ENCODE peak calls at places on chromosomes 16 and 17, in eight cellular contexts. One of them, this sample, is unnamed.
A peak's percentile ranks its signal among the peaks of the same experiment; 100 is the strongest.

GRCh38 chr17:45129940-45130639 is 2.2 kb downstream of the PLCD3 start:
- DNase-seq in naive B cell: no peak
- DNase-seq in NAMALWA: no peak
- DNase-seq in A549: peak; percentile 67
- DNase-seq in RCC 7860: peak; percentile 82
- DNase-seq in RWPE1: no peak
- DNase-seq in activated naive CD8-positive, alpha-beta T cell treated with anti-CD3 and anti-CD28 coated beads, Interleukin-2, amount 50 U/mL, for 16 hours: no peak
- DNase-seq in HS-5: no peak
- DNase-seq in this sample: no peak

GRCh38 chr17:56601613-56602012 is 8.1 kb downstream of the NOG start:
- DNase-seq in HS-5: no peak
- DNase-seq in NAMALWA: no peak
- DNase-seq in RCC 7860: no peak
- DNase-seq in RWPE1: no peak
- DNase-seq in A549: no peak
- DNase-seq in naive B cell: no peak
- DNase-seq in activated naive CD8-positive, alpha-beta T cell treated with anti-CD3 and anti-CD28 coated beads, Interleukin-2, amount 50 U/mL, for 16 hours: no peak
- DNase-seq in this sample: no peak

GRCh38 chr16:58063377-58064076 is 38.0 kb downstream of the MMP15 start:
- DNase-seq in NAMALWA: no peak
- DNase-seq in HS-5: no peak
- DNase-seq in RWPE1: no peak
- DNase-seq in RCC 7860: no peak
- DNase-seq in activated naive CD8-positive, alpha-beta T cell treated with anti-CD3 and anti-CD28 coated beads, Interleukin-2, amount 50 U/mL, for 16 hours: no peak
- DNase-seq in naive B cell: no peak
- DNase-seq in A549: no peak
- DNase-seq in this sample: no peak

GRCh38 chr16:67773569-67774456 is 32.5 kb downstream of the RANBP10 start:
- DNase-seq in NAMALWA: no peak
- DNase-seq in A549: no peak
- DNase-seq in HS-5: no peak
- DNase-seq in naive B cell: no peak
- DNase-seq in activated naive CD8-positive, alpha-beta T cell treated with anti-CD3 and anti-CD28 coated beads, Interleukin-2, amount 50 U/mL, for 16 hours: no peak
- DNase-seq in RCC 7860: no peak
- DNase-seq in RWPE1: no peak
- DNase-seq in this sample: peak; percentile 85

GRCh38 chr16:25108054-25108453 is 3.5 kb upstream of the LCMT1 start:
- DNase-seq in HS-5: no peak
- DNase-seq in RWPE1: no peak
- DNase-seq in NAMALWA: peak; percentile 58
- DNase-seq in RCC 7860: no peak
- DNase-seq in naive B cell: peak; percentile 54
- DNase-seq in A549: peak; percentile 52
- DNase-seq in activated naive CD8-positive, alpha-beta T cell treated with anti-CD3 and anti-CD28 coated beads, Interleukin-2, amount 50 U/mL, for 16 hours: no peak
- DNase-seq in this sample: no peak

GRCh38 chr16:52557236-52557635 is 10.3 kb upstream of the TOX3 start:
- DNase-seq in A549: peak; percentile 59
- DNase-seq in RWPE1: no peak
- DNase-seq in HS-5: no peak
- DNase-seq in naive B cell: no peak
- DNase-seq in RCC 7860: peak; percentile 7
- DNase-seq in activated naive CD8-positive, alpha-beta T cell treated with anti-CD3 and anti-CD28 coated beads, Interleukin-2, amount 50 U/mL, for 16 hours: no peak
- DNase-seq in NAMALWA: no peak
- DNase-seq in this sample: no peak

GRCh38 chr16:86549076-86549892 is 5.8 kb downstream of the MTHFSD start:
- DNase-seq in A549: no peak
- DNase-seq in NAMALWA: no peak
- DNase-seq in naive B cell: no peak
- DNase-seq in RCC 7860: no peak
- DNase-seq in HS-5: no peak
- DNase-seq in activated naive CD8-positive, alpha-beta T cell treated with anti-CD3 and anti-CD28 coated beads, Interleukin-2, amount 50 U/mL, for 16 hours: no peak
- DNase-seq in RWPE1: no peak
- DNase-seq in this sample: no peak

GRCh38 chr17:79840204-79840988 is 1.2 kb upstream of the CBX4 start:
- DNase-seq in RWPE1: no peak
- DNase-seq in HS-5: peak; percentile 16
- DNase-seq in naive B cell: peak; percentile 20
- DNase-seq in NAMALWA: no peak
- DNase-seq in A549: peak; percentile 54
- DNase-seq in activated naive CD8-positive, alpha-beta T cell treated with anti-CD3 and anti-CD28 coated beads, Interleukin-2, amount 50 U/mL, for 16 hours: no peak
- DNase-seq in RCC 7860: no peak
- DNase-seq in this sample: peak; percentile 58

GRCh38 chr17:68579194-68579900 is 21.8 kb downstream of the FAM20A start:
- DNase-seq in naive B cell: no peak
- DNase-seq in NAMALWA: no peak
- DNase-seq in A549: no peak
- DNase-seq in RWPE1: no peak
- DNase-seq in RCC 7860: no peak
- DNase-seq in HS-5: no peak
- DNase-seq in activated naive CD8-positive, alpha-beta T cell treated with anti-CD3 and anti-CD28 coated beads, Interleukin-2, amount 50 U/mL, for 16 hours: no peak
- DNase-seq in this sample: no peak

GRCh38 chr16:82782715-82783251 is 156.0 kb downstream of the CDH13 start:
- DNase-seq in RCC 7860: no peak
- DNase-seq in A549: no peak
- DNase-seq in RWPE1: no peak
- DNase-seq in HS-5: no peak
- DNase-seq in NAMALWA: no peak
- DNase-seq in activated naive CD8-positive, alpha-beta T cell treated with anti-CD3 and anti-CD28 coated beads, Interleukin-2, amount 50 U/mL, for 16 hours: no peak
- DNase-seq in naive B cell: no peak
- DNase-seq in this sample: no peak

GRCh38 chr16:12087901-12088364 is 111.4 kb downstream of the SNX29 start:
- DNase-seq in RWPE1: no peak
- DNase-seq in activated naive CD8-positive, alpha-beta T cell treated with anti-CD3 and anti-CD28 coated beads, Interleukin-2, amount 50 U/mL, for 16 hours: no peak
- DNase-seq in HS-5: no peak
- DNase-seq in naive B cell: peak; percentile 45
- DNase-seq in A549: no peak
- DNase-seq in RCC 7860: no peak
- DNase-seq in NAMALWA: peak; percentile 87
- DNase-seq in this sample: no peak

GRCh38 chr17:55420776-55421178 is 858 bp downstream of the MMD start:
- DNase-seq in HS-5: no peak
- DNase-seq in naive B cell: peak; percentile 58
- DNase-seq in activated naive CD8-positive, alpha-beta T cell treated with anti-CD3 and anti-CD28 coated beads, Interleukin-2, amount 50 U/mL, for 16 hours: no peak
- DNase-seq in RWPE1: peak; percentile 30
- DNase-seq in NAMALWA: peak; percentile 61
- DNase-seq in RCC 7860: no peak
- DNase-seq in A549: no peak
- DNase-seq in this sample: no peak

GRCh38 chr16:67544329-67544841 is 15.8 kb downstream of the RIPOR1 start:
- DNase-seq in NAMALWA: no peak
- DNase-seq in RWPE1: no peak
- DNase-seq in RCC 7860: no peak
- DNase-seq in activated naive CD8-positive, alpha-beta T cell treated with anti-CD3 and anti-CD28 coated beads, Interleukin-2, amount 50 U/mL, for 16 hours: no peak
- DNase-seq in A549: no peak
- DNase-seq in HS-5: no peak
- DNase-seq in naive B cell: no peak
- DNase-seq in this sample: no peak

GRCh38 chr17:17824119-17824779 is 12.5 kb downstream of the SREBF1 start:
- DNase-seq in HS-5: no peak
- DNase-seq in activated naive CD8-positive, alpha-beta T cell treated with anti-CD3 and anti-CD28 coated beads, Interleukin-2, amount 50 U/mL, for 16 hours: no peak
- DNase-seq in RWPE1: no peak
- DNase-seq in naive B cell: no peak
- DNase-seq in A549: peak; percentile 48
- DNase-seq in NAMALWA: no peak
- DNase-seq in RCC 7860: no peak
- DNase-seq in this sample: no peak

GRCh38 chr17:75501378-75502071 is 13.8 kb downstream of the CASKIN2 start:
- DNase-seq in A549: no peak
- DNase-seq in NAMALWA: no peak
- DNase-seq in RWPE1: no peak
- DNase-seq in HS-5: no peak
- DNase-seq in naive B cell: no peak
- DNase-seq in RCC 7860: no peak
- DNase-seq in activated naive CD8-positive, alpha-beta T cell treated with anti-CD3 and anti-CD28 coated beads, Interleukin-2, amount 50 U/mL, for 16 hours: no peak
- DNase-seq in this sample: no peak

GRCh38 chr17:18368948-18369347 is 5.6 kb upstream of the SHMT1 start:
- DNase-seq in NAMALWA: no peak
- DNase-seq in activated naive CD8-positive, alpha-beta T cell treated with anti-CD3 and anti-CD28 coated beads, Interleukin-2, amount 50 U/mL, for 16 hours: no peak
- DNase-seq in RWPE1: peak; percentile 50
- DNase-seq in A549: no peak
- DNase-seq in naive B cell: no peak
- DNase-seq in HS-5: no peak
- DNase-seq in RCC 7860: no peak
- DNase-seq in this sample: no peak

GRCh38 chr16:87832759-87833502 is 36.4 kb downstream of the SLC7A5 start:
- DNase-seq in RWPE1: no peak
- DNase-seq in activated naive CD8-positive, alpha-beta T cell treated with anti-CD3 and anti-CD28 coated beads, Interleukin-2, amount 50 U/mL, for 16 hours: no peak
- DNase-seq in HS-5: no peak
- DNase-seq in RCC 7860: no peak
- DNase-seq in naive B cell: peak; percentile 72
- DNase-seq in NAMALWA: peak; percentile 77
- DNase-seq in A549: peak; percentile 54
- DNase-seq in this sample: no peak

GRCh38 chr17:39027037-39027436 is 59.8 kb upstream of the FBXO47 start:
- DNase-seq in RCC 7860: no peak
- DNase-seq in HS-5: no peak
- DNase-seq in activated naive CD8-positive, alpha-beta T cell treated with anti-CD3 and anti-CD28 coated beads, Interleukin-2, amount 50 U/mL, for 16 hours: no peak
- DNase-seq in RWPE1: peak; percentile 31
- DNase-seq in naive B cell: no peak
- DNase-seq in A549: no peak
- DNase-seq in NAMALWA: no peak
- DNase-seq in this sample: peak; percentile 12

GRCh38 chr17:79648181-79648831 is 37.5 kb upstream of the RBFOX3 start:
- DNase-seq in activated naive CD8-positive, alpha-beta T cell treated with anti-CD3 and anti-CD28 coated beads, Interleukin-2, amount 50 U/mL, for 16 hours: no peak
- DNase-seq in RCC 7860: no peak
- DNase-seq in A549: no peak
- DNase-seq in naive B cell: no peak
- DNase-seq in NAMALWA: no peak
- DNase-seq in HS-5: no peak
- DNase-seq in RWPE1: no peak
- DNase-seq in this sample: no peak

GRCh38 chr16:47777191-47777590 is 316.1 kb downstream of the PHKB start:
- DNase-seq in A549: no peak
- DNase-seq in NAMALWA: no peak
- DNase-seq in RCC 7860: no peak
- DNase-seq in naive B cell: no peak
- DNase-seq in activated naive CD8-positive, alpha-beta T cell treated with anti-CD3 and anti-CD28 coated beads, Interleukin-2, amount 50 U/mL, for 16 hours: no peak
- DNase-seq in HS-5: no peak
- DNase-seq in RWPE1: no peak
- DNase-seq in this sample: peak; percentile 72

GRCh38 chr17:1241904-1242303 is 28.3 kb upstream of the BHLHA9 start:
- DNase-seq in RWPE1: no peak
- DNase-seq in NAMALWA: no peak
- DNase-seq in A549: no peak
- DNase-seq in RCC 7860: no peak
- DNase-seq in HS-5: no peak
- DNase-seq in naive B cell: no peak
- DNase-seq in activated naive CD8-positive, alpha-beta T cell treated with anti-CD3 and anti-CD28 coated beads, Interleukin-2, amount 50 U/mL, for 16 hours: no peak
- DNase-seq in this sample: peak; percentile 60

GRCh38 chr17:62876664-62877411 is 68.7 kb upstream of the MARCHF10 start:
- DNase-seq in HS-5: peak; percentile 63
- DNase-seq in NAMALWA: no peak
- DNase-seq in RWPE1: peak; percentile 60
- DNase-seq in A549: no peak
- DNase-seq in RCC 7860: no peak
- DNase-seq in naive B cell: no peak
- DNase-seq in activated naive CD8-positive, alpha-beta T cell treated with anti-CD3 and anti-CD28 coated beads, Interleukin-2, amount 50 U/mL, for 16 hours: no peak
- DNase-seq in this sample: peak; percentile 80

This sample was measured in cardiac fibroblast.